ENCODE peak calls at places on chromosomes 2 and 18, in six cellular contexts. E is astrocyte of the spinal cord; V is AG20443; Y is stimulated activated CD4-positive, alpha-beta T cell treated with anti-CD3 and anti-CD28 coated beads, Interleukin-4, amount 100 ng/mL, for 48 hours; F is effector memory CD4-positive, alpha-beta T cell; T is trophoblast cell. A is an unnamed sample.

GRCh38 chr2:190044866-190045265 is 17.7 kb downstream of the MSTN start:
- DNase-seq in E (no peak), V (no peak), Y (no peak), F (no peak), T (no peak), A (no peak)

GRCh38 chr2:118855451-118856279 is 8.2 kb upstream of the EN1 start:
- DNase-seq in E (peak; percentile 75), V (peak; percentile 94), Y (peak; percentile 87), F (peak; percentile 56), T (peak; percentile 67), A (peak; percentile 70)

GRCh38 chr2:231522418-231523180 is 7.6 kb downstream of the NMUR1 start:
- DNase-seq in E (no peak), V (peak; percentile 40), Y (no peak), F (no peak), T (no peak), A (no peak)

GRCh38 chr2:43426305-43427031 is 169.4 kb downstream of the THADA start:
- DNase-seq in E (peak; percentile 97), V (peak; percentile 91), Y (peak; percentile 37), F (peak; percentile 48), T (peak; percentile 80), A (peak; percentile 40)

GRCh38 chr2:102147935-102148334 is 5.4 kb downstream of the IL1R1 start:
- DNase-seq in E (peak; percentile 58), V (peak; percentile 21), Y (peak; percentile 28), F (no peak), T (no peak), A (no peak)

GRCh38 chr2:26273501-26273900 is 28.8 kb downstream of the HADHB start:
- DNase-seq in E (no peak), V (no peak), Y (no peak), F (no peak), T (no peak), A (no peak)

GRCh38 chr18:28725876-28726275 is 548.9 kb upstream of the CDH2 start:
- DNase-seq in E (peak; percentile 75), V (no peak), Y (no peak), F (no peak), T (no peak), A (no peak)

GRCh38 chr2:169363570-169364150 is 1.3 kb upstream of the LRP2 start:
- DNase-seq in E (peak; percentile 14), V (peak; percentile 47), Y (peak; percentile 18), F (no peak), T (peak; percentile 45), A (no peak)

GRCh38 chr2:15170068-15170775 is 390.9 kb downstream of the NBAS start:
- DNase-seq in E (no peak), V (peak; percentile 69), Y (no peak), F (no peak), T (peak; percentile 91), A (no peak)

GRCh38 chr2:190328748-190329147 is 9.1 kb upstream of the HIBCH start:
- DNase-seq in E (peak; percentile 13), V (no peak), Y (no peak), F (no peak), T (no peak), A (no peak)

GRCh38 chr2:39913648-39914456 is 134.8 kb upstream of the THUMPD2 start:
- DNase-seq in E (peak; percentile 84), V (peak; percentile 68), Y (no peak), F (no peak), T (no peak), A (no peak)

GRCh38 chr2:201513271-201513670 is 61.7 kb downstream of the STRADB start:
- DNase-seq in E (peak; percentile 12), V (no peak), Y (no peak), F (no peak), T (no peak), A (no peak)

GRCh38 chr2:16608661-16609643 is 56.7 kb downstream of the CYRIA start:
- DNase-seq in E (peak; percentile 82), V (peak; percentile 88), Y (peak; percentile 90), F (peak; percentile 58), T (peak; percentile 64), A (peak; percentile 87)

GRCh38 chr2:146004470-146004869 is 1484.6 kb upstream of the ZEB2 start:
- DNase-seq in E (peak; percentile 83), V (no peak), Y (no peak), F (no peak), T (no peak), A (no peak)

GRCh38 chr2:58698610-58699009 is 457.5 kb upstream of the FANCL start:
- DNase-seq in E (no peak), V (no peak), Y (no peak), F (no peak), T (no peak), A (no peak)

GRCh38 chr2:102717308-102718018 is 44.4 kb upstream of the TMEM182 start:
- DNase-seq in E (peak; percentile 28), V (peak; percentile 88), Y (no peak), F (no peak), T (peak; percentile 24), A (no peak)

GRCh38 chr2:132760971-132761370 is 91.0 kb upstream of the LYPD1 start:
- DNase-seq in E (no peak), V (no peak), Y (no peak), F (no peak), T (no peak), A (no peak)

GRCh38 chr2:239648607-239649006 is 247.8 kb upstream of the HDAC4 start:
- DNase-seq in E (no peak), V (no peak), Y (no peak), F (no peak), T (no peak), A (no peak)

GRCh38 chr2:51212374-51212773 is 180.4 kb upstream of the NRXN1 start:
- DNase-seq in E (no peak), V (no peak), Y (no peak), F (no peak), T (no peak), A (no peak)

GRCh38 chr2:16195681-16196070 is 255.3 kb downstream of the MYCN start:
- DNase-seq in E (no peak), V (no peak), Y (no peak), F (no peak), T (no peak), A (no peak)

GRCh38 chr2:17636989-17637906 is 96.8 kb downstream of the VSNL1 start:
- DNase-seq in E (no peak), V (no peak), Y (no peak), F (no peak), T (no peak), A (no peak)

GRCh38 chr2:65532937-65533336 is 100.5 kb upstream of the SPRED2 start:
- DNase-seq in E (no peak), V (no peak), Y (no peak), F (no peak), T (no peak), A (no peak)

GRCh38 chr2:207274541-207274940 is 108.8 kb upstream of the KLF7 start:
- DNase-seq in E (no peak), V (no peak), Y (no peak), F (no peak), T (no peak), A (no peak)

GRCh38 chr2:241007111-241007510 is 8.7 kb downstream of the SNED1 start:
- DNase-seq in E (no peak), V (no peak), Y (no peak), F (no peak), T (no peak), A (no peak)

GRCh38 chr2:13662055-13662454 is 945.3 kb downstream of the TRIB2 start:
- DNase-seq in E (peak; percentile 1), V (no peak), Y (no peak), F (no peak), T (no peak), A (no peak)

GRCh38 chr2:73931531-73932500 is 5.1 kb downstream of the DGUOK start:
- DNase-seq in E (peak; percentile 44), V (peak; percentile 19), Y (peak; percentile 17), F (no peak), T (no peak), A (no peak)

GRCh38 chr2:129240061-129240460 is 739.4 kb upstream of the RAB6C start:
- DNase-seq in E (no peak), V (no peak), Y (no peak), F (no peak), T (no peak), A (no peak)

GRCh38 chr2:120320318-120320851 is 25.6 kb upstream of the INHBB start:
- DNase-seq in E (no peak), V (no peak), Y (no peak), F (no peak), T (no peak), A (no peak)

GRCh38 chr2:133379159-133379558 is 189.1 kb downstream of the NCKAP5 start:
- DNase-seq in E (no peak), V (peak; percentile 57), Y (no peak), F (no peak), T (no peak), A (no peak)

A was measured in effector memory CD8-positive, alpha-beta T cell.